ENCODE peak calls at places on chromosomes 11 and 22, in five cellular contexts. Y is omental fat pad, H is left ventricle myocardium inferior, F is brain microvascular endothelial cell, I is AG09319. T is an unnamed sample.

GRCh38 chr22:44455151-44455962 is 42.7 kb downstream of the RTL6 start:
- DNase-seq in F (no peak), Y (no peak), H (no peak), I (no peak), T (no peak)

GRCh38 chr11:73538381-73538872 is 59.5 kb downstream of the FAM168A start:
- DNase-seq in F (no peak), Y (no peak), H (no peak), I (no peak), T (no peak)

GRCh38 chr11:75734491-75735180 is 17.0 kb downstream of the MOGAT2 start:
- DNase-seq in F (no peak), I (no peak), H (no peak), Y (no peak), T (no peak)

GRCh38 chr11:67616431-67617242 is 9.9 kb downstream of the NDUFV1 start:
- DNase-seq in Y (no peak), H (no peak), F (no peak), I (no peak), T (no peak)

GRCh38 chr11:117715801-117716200 is 81.2 kb downstream of the DSCAML1 start:
- DNase-seq in H (no peak), F (no peak), I (no peak), Y (no peak), T (no peak)

GRCh38 chr11:62713343-62713742 is 5.9 kb downstream of the GNG3 start:
- DNase-seq in I (no peak), Y (no peak), F (no peak), H (no peak), T (no peak)

GRCh38 chr11:8252946-8253345 is 10.7 kb downstream of the LMO1 start:
- DNase-seq in I (no peak), Y (no peak), F (no peak), H (no peak), T (no peak)

GRCh38 chr11:68542617-68543016 is 82.1 kb downstream of the PPP6R3 start:
- DNase-seq in H (no peak), Y (no peak), F (peak; percentile 77), I (peak; percentile 19), T (peak; percentile 67)

GRCh38 chr11:109203176-109203575 is 218.8 kb upstream of the C11orf87 start:
- DNase-seq in I (no peak), Y (no peak), F (no peak), H (no peak), T (no peak)

GRCh38 chr11:111206472-111206871 is 39.1 kb upstream of the POU2AF2 start:
- DNase-seq in Y (no peak), H (no peak), I (peak; percentile 11), F (peak; percentile 52), T (no peak)

GRCh38 chr11:76218449-76219206 is 12.3 kb upstream of the WNT11 start:
- DNase-seq in H (peak; percentile 7), F (no peak), I (no peak), Y (no peak), T (no peak)

GRCh38 chr11:68099474-68100405 is 21.4 kb downstream of the CHKA start:
- DNase-seq in F (no peak), Y (no peak), I (no peak), H (no peak), T (no peak)

GRCh38 chr22:31246687-31247086 is 34.6 kb downstream of the LIMK2 start:
- DNase-seq in I (no peak), F (no peak), H (no peak), Y (no peak), T (no peak)

GRCh38 chr11:27485930-27486773 is 13.6 kb upstream of the LGR4 start:
- DNase-seq in I (no peak), F (peak; percentile 64), H (no peak), Y (no peak), T (no peak)

GRCh38 chr11:14578551-14578956 is 58.4 kb upstream of the PSMA1 start:
- DNase-seq in H (no peak), F (peak; percentile 54), I (no peak), Y (no peak), T (no peak)

GRCh38 chr11:41527530-41527929 is 68.1 kb upstream of the LRRC4C start:
- DNase-seq in F (no peak), Y (no peak), H (no peak), I (no peak), T (no peak)

GRCh38 chr11:47467372-47467771 is 18.4 kb upstream of the RAPSN start:
- DNase-seq in Y (no peak), I (no peak), F (no peak), H (no peak), T (no peak)

GRCh38 chr11:95450547-95451123 is 219.6 kb upstream of the SESN3 start:
- DNase-seq in F (peak; percentile 85), H (no peak), Y (no peak), I (peak; percentile 52), T (peak; percentile 5)

GRCh38 chr11:78742430-78742829 is 167.8 kb upstream of the NARS2 start:
- DNase-seq in H (peak; percentile 69), I (no peak), Y (no peak), F (no peak), T (no peak)

GRCh38 chr11:16917941-16918340 is 96.3 kb downstream of the PLEKHA7 start:
- DNase-seq in F (peak; percentile 22), I (no peak), H (no peak), Y (no peak), T (no peak)

DNA sequence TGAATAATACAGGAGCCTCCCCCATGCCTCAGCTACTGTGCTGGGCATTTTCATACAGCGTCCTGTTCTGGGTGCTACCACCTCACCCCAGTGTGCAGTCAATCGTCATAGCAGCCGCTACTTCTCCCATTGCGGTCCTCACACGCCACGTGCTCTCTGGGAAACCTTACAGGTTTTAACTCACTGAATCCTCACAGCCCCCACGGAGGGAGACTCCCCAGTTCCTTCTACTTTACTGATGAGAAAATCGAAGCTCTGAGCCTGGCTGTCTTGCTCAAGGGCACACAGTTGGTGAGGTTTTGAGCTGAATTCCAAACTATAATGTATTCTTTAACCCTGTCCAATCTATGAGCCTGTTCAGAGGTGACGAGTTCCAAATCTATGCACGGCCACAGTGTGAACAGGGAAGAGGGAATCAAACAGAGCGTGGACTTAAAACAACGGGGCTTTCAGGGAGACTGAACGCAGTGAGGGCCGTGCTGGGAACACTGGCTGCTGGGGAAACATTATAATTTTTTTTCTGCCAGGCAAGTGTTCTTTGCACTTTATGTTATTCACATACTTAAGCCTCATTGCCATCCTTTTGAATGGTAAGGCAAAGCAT is 421.5 kb downstream of the BRD1 start:
- DNase-seq in F (no peak), I (no peak), H (no peak), Y (no peak), T (no peak)
- TF ChIP-seq CTCF in F (no peak), I (no peak), H (no peak), Y (no peak), T (no peak)

DNA sequence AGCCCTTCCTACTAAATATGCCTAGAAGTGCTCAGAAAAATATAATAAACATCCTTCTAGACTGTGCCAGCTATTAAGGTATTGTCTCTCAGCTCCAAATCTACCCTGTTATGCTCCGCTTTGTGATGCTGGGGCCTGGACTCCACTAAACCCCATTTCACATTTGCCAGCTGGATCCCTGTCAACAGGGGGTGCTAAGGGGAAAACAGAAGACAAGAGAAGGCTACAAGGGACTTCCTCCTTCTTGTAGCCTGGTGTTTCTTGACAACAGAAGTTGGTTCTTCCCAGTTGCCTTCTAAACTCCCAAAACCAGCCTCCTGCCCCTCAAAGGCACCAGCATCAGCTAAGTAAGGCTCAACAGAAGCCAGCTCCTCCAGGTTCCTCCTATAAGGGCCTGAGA is 5.2 kb downstream of the NUMA1 start:
- DNase-seq in I (no peak), F (no peak), H (no peak), Y (no peak), T (no peak)
- TF ChIP-seq CTCF in I (peak; percentile 9), F (peak; percentile 41), H (no peak), Y (no peak), T (peak; percentile 18)

DNA sequence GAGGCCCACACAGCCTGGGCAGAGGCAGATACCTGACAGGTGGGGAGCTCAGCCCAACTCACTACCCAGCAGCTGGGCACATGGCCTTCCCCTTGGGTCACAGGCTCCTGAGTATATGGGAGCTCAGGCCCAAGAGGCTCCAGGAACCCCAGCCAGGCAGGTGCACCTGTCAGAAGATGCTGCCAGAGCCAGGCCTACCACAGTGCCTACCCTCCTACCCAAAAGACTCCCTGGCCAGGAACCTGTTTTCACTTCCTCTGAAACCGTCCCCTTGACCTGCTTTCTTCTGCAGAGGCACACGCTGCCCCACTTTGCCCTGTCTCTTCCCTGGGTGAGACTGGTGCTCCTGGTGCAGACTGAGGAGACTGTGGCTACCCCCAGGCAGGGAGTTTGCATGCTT is 2.9 kb downstream of the CHID1 start:
- DNase-seq in I (no peak), F (no peak), Y (no peak), H (no peak), T (no peak)
- TF ChIP-seq CTCF in I (no peak), F (no peak), Y (no peak), H (no peak), T (no peak)

DNA sequence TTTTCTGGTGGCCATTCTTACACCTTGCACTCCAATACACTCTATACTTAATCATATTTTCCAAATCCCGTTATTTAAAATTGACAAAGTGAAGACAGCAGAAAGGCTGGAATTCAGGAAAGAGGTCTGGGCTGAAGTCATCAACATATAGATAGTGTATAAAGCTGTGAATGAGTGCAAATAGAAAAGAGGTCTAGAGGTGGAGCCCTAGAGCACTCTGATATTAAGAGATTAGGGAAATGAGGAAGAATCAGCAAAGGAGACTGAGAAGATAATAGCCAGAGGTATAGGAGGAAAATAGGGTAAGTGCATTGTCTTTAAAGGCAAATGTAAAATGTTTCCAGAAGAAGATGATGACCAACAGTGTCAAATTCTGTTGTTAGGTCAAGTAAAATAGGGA is 7.9 kb downstream of the CTR9 start:
- DNase-seq in Y (no peak), F (no peak), I (no peak), H (no peak), T (no peak)
- TF ChIP-seq CTCF in Y (no peak), F (no peak), I (no peak), H (no peak), T (peak; percentile 6)

DNA sequence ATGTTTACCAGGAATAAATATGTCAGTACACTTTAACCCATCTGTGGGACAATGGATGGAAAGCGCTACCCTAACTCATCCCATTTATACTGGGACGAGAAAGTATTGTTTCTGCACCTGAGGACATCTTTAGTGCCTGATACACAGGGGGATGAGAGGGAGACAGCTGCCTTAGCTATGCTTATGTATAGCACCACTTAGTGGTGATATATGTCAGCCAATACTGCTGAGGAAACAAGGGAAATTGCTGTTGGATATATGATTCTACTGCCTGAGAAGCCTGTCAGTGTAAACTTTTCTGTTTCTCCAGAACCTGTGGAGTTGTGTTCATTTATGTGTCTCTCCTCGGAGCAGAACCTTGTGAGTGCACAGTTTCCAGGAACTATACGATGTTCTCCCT is 13.3 kb upstream of the CEP295 start:
- DNase-seq in I (no peak), Y (no peak), F (peak; percentile 16), H (no peak), T (no peak)
- TF ChIP-seq CTCF in I (no peak), Y (no peak), F (peak; percentile 65), H (peak; percentile 37), T (peak; percentile 47)

GRCh38 chr11:69943066-69943465 is 123.8 kb upstream of the FGF3 start:
- DNase-seq in I (no peak), F (no peak), Y (no peak), H (no peak), T (no peak)
- TF ChIP-seq CTCF in I (peak; percentile 19), F (peak; percentile 27), Y (no peak), H (peak; percentile 39), T (peak; percentile 44)

GRCh38 chr22:19988965-19989724 is 27.5 kb downstream of the ARVCF start:
- DNase-seq in H (no peak), Y (no peak), I (no peak), F (no peak), T (no peak)
- TF ChIP-seq CTCF in H (no peak), Y (no peak), I (no peak), F (no peak), T (no peak)

T was measured in AG09309.